ENCODE peak calls at places on chromosomes 13 and 19, in four cellular contexts. T is HepG2, B is A549, X is GM12878. G is an unnamed sample. For H3K4me1, the result is how much of the 10 kb centered on the place peaks cover.

GRCh38 chr19:39428309-39429112 is 7.2 kb downstream of the RPS16 start:
- ATAC-seq in B (peak), T (peak), X (no peak), G (peak)

GRCh38 chr13:95541308-95541707 is 11.2 kb upstream of the CLDN10 start:
- ATAC-seq in T (no peak), X (no peak), B (no peak), G (no peak)

GRCh38 chr13:111315347-111315995 is 5.0 kb upstream of the TEX29 start:
- ATAC-seq in X (peak), B (peak), T (peak), G (no peak)

GRCh38 chr13:25171517-25172302 is at the start of gene AMER2:
- ATAC-seq in B (no peak), X (peak), T (no peak), G (no peak)

GRCh38 chr13:91174886-91175501 is 172.5 kb upstream of the MIR17HG start:
- ATAC-seq in X (no peak), B (peak), T (no peak), G (no peak)

GRCh38 chr13:110882972-110883371 is 31.9 kb downstream of the ANKRD10 start:
- ATAC-seq in B (no peak), T (no peak), X (no peak), G (no peak)

GRCh38 chr19:11306337-11306736 is 10.4 kb downstream of the TSPAN16 start:
- ATAC-seq in T (no peak), B (no peak), X (no peak), G (no peak)

GRCh38 chr13:98622926-98623325 is 46.0 kb upstream of the STK24 start:
- ATAC-seq in T (no peak), B (no peak), X (no peak), G (no peak)

GRCh38 chr13:99058527-99059495 is 80.9 kb upstream of the DOCK9 start:
- ATAC-seq in B (no peak), T (no peak), X (no peak), G (no peak)

GRCh38 chr19:40304306-40304705 is 19.2 kb upstream of the AKT2 start:
- ATAC-seq in B (no peak), T (no peak), X (no peak), G (no peak)

GRCh38 chr13:20090349-20090748 is 70.5 kb downstream of the GJA3 start:
- ATAC-seq in B (no peak), T (no peak), X (no peak), G (no peak)

GRCh38 chr19:17109962-17110598 is 34.5 kb downstream of the MYO9B start:
- ATAC-seq in X (peak), B (no peak), T (no peak), G (no peak)

GRCh38 chr19:5541456-5541855 is 26.3 kb downstream of the TINCR start:
- ATAC-seq in T (no peak), X (no peak), B (no peak), G (no peak)

GRCh38 chr19:7550987-7551761 is 15.7 kb downstream of the PNPLA6 start:
- ATAC-seq in T (peak), X (peak), B (peak), G (peak)

GRCh38 chr19:9073806-9074205 is 13.1 kb upstream of the OR1M1 start:
- ATAC-seq in B (no peak), X (no peak), T (no peak), G (no peak)

GRCh38 chr19:58154287-58154678 is 3.7 kb upstream of the ZNF329 start:
- ATAC-seq in B (no peak), T (peak), X (no peak), G (peak)

GRCh38 chr13:66446413-66446812 is 783.7 kb downstream of the PCDH9 start:
- ATAC-seq in B (no peak), T (no peak), X (no peak), G (no peak)

GRCh38 chr19:56132316-56132822 is 8.7 kb upstream of the ZNF444 start:
- ATAC-seq in B (no peak), T (peak), X (no peak), G (peak)

GRCh38 chr13:99968521-99969367 is 2.8 kb downstream of the ZIC5 start:
- ATAC-seq in X (no peak), T (no peak), B (peak), G (peak)

GRCh38 chr13:52599037-52599852 is 43.0 kb upstream of the HNRNPA1L2 start:
- ATAC-seq in B (no peak), T (peak), X (peak), G (peak)

GRCh38 chr13:69817333-69817732 is 290.3 kb upstream of the ATXN8OS start:
- ATAC-seq in B (no peak), X (no peak), T (no peak), G (no peak)

GRCh38 chr19:40400521-40400920 is 10.5 kb upstream of the HIPK4 start:
- ATAC-seq in T (no peak), X (no peak), B (no peak), G (no peak)

GRCh38 chr13:49097374-49097773 is 121.7 kb downstream of the FNDC3A start:
- ATAC-seq in X (no peak), B (no peak), T (peak), G (no peak)

GRCh38 chr19:50221087-50221486 is 17.7 kb downstream of the MYH14 start:
- ATAC-seq in B (no peak), T (no peak), X (no peak), G (no peak)

GRCh38 chr19:39858541-39858940 is 12.4 kb upstream of the FBL start:
- ATAC-seq in T (peak), X (no peak), B (peak), G (peak)

GRCh38 chr13:114234645-114235421 is at the start of gene CDC16:
- ATAC-seq in T (peak), B (peak), X (peak), G (peak)

GRCh38 chr13:114234266-114234644 is 442 bp upstream of the CDC16 start:
- ATAC-seq in T (no peak), X (no peak), B (no peak), G (no peak)

GRCh38 chr13:114235697-114236096 is 1.0 kb downstream of the CDC16 start:
- ATAC-seq in X (no peak), T (peak), B (no peak), G (no peak)

GRCh38 chr13:114236224-114236623 is 1.5 kb downstream of the CDC16 start:
- ATAC-seq in X (no peak), B (no peak), T (no peak), G (no peak)

DNA sequence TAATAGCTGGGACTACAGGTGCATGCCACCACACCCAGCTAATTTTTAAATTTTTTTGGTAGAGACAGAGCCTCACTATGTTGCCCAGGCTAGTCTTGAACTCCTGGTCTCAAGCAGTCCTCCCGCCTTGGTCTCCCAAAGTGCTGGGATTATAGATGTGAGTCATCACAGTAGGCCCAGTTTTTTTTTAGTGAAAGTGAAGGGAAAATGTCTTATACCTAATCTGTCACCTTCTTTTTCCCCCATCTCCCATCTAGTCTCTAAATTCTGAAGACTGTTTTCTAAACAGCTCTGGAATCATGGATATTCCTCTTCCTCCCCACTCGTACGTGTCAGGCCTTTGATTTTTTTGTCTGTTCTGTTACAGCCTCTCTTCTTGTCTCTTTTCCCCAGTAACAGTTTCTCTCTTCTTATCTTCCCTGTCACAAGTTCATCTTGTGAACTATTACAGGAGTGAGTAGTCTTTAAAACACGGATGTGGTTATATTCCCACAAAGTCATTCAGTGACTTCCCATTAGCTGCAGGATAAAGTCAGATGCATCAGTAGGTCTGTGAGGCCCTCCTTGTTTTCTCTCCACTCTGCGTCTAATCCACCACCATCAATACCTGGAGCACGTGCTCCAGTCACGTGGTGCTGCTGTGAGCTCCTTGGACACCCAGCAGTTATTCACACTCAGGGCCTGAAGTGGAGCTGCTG is 2.9 kb downstream of the CDC16 start:
- ATAC-seq in T (no peak), X (no peak), B (no peak), G (no peak)
- TF ChIP-seq EP300 in T (no peak), X (no peak), B (no peak), G (no peak)

GRCh38 chr19:48247212-48247611 is 8.5 kb downstream of the CARD8 start:
- ATAC-seq in B (no peak), X (no peak), T (no peak), G (no peak)
- H3K4me1 ChIP-seq in B (under half), X (under half), T (under half), G (under half)

DNA sequence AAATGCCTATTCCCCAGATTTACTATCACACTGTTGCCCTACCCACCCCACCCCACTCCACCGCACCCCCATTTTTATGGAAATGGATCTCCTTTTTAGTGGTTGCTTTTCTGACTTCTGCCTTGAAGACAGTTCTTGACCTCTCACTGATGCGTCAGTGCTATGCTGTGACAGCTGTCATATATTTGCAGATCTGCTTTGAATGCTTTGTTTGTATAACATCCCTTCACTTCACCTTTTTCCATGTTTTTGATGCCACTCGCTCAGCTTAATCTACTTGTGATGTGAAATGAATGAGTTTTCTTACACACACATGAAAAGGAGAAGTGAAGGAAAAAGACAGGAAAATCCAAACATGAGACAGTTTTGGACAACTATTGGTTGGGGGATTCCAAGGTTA is 731.0 kb downstream of the SLITRK6 start:
- ATAC-seq in B (no peak), X (no peak), T (no peak), G (no peak)
- TF ChIP-seq EP300 in B (no peak), X (no peak), T (no peak), G (no peak)

DNA sequence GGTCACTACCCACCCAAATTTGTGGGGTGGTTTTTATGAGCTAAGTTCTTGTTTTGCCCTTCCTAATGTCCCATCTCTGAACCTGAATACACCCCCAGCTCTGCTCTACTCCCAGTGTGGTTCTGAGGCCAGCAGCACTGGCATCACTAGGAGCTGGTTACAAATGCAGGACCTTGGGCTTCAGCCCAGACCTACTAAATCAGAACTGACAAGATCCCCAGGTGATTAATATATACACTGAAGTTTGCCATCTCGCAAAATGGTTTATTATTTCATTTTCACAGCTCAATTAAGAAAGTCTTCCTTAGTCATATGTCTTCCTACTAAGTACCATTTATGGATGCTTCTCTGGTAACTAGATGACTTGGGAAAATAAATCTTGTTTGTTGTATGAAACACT is 67.8 kb downstream of the FOXO1 start:
- ATAC-seq in B (no peak), X (peak), T (no peak), G (peak)
- H3K4me1 ChIP-seq in B (under half), X (under half), T (half or more), G (under half)

DNA sequence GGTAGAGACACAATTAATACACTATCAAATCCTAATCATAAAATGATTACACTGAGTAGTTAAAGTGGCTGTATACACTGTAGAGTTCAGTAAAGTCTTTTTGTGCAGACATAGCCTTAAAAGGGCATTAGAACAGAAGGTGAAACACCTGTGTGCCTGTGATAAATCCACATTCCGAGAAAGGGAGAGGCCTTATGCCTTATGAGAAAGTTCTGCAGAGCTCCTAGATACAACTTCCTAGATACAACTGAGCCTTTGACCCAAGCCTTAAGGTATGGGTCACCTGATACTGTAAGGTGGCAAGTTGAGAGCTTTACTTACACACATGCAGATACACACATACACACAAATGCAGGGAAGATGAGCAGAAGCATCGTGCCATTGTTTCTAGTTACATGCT is 6.3 kb downstream of the SERP2 start:
- ATAC-seq in X (no peak), T (no peak), B (no peak), G (no peak)
- TF ChIP-seq EP300 in X (no peak), T (no peak), B (no peak), G (no peak)

DNA sequence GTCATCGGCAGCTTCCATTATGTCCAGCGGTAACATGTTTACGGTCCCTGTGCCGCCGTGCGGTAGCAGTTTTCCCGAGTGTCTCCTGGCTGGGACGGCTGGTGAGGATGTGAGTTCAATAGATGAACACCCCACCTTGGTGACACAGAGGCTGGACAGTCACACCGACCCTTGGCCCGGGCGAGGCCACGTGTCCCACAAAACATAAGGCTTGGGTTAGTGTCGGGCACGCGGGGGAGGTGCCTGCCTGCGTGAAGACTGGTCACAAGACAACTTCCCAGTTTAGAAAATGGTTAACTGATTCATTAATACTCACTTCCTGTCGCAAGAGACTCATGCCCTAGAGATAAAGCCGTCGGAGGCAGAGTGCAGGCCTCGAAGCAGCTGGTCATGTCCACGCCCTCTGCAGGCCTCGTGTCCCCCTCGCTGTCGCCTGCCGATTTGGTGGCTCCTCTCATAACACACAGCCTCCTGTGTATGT is 17.2 kb downstream of the RASA3 start:
- ATAC-seq in B (peak), T (peak), X (no peak), G (no peak)
- H3K4me1 ChIP-seq in B (under half), T (under half), X (under half), G (under half)

GRCh38 chr13:113413898-113414282 is 39.4 kb downstream of the ADPRHL1 start:
- ATAC-seq in T (peak), X (no peak), B (no peak), G (peak)
- TF ChIP-seq EP300 in T (no peak), X (no peak), B (no peak), G (no peak)